ENCODE peak calls at places on chromosomes 2 and 18, in six cellular contexts. S is AG04450; V is cardiac muscle cell; Q is keratinocyte; X is CD4-positive, CD25-positive, alpha-beta regulatory T cell; M is HL-60. B is an unnamed sample.

GRCh38 chr2:55052087-55053061 is 2.1 kb upstream of the RTN4 start:
- DNase-seq in S (no peak), V (no peak), Q (no peak), X (no peak), M (no peak), B (no peak)

GRCh38 chr2:234286956-234287355 is 209.9 kb downstream of the ARL4C start:
- DNase-seq in S (no peak), V (no peak), Q (no peak), X (no peak), M (no peak), B (no peak)

GRCh38 chr2:138607746-138608145 is 106.2 kb downstream of the SPOPL start:
- DNase-seq in S (no peak), V (no peak), Q (no peak), X (no peak), M (no peak), B (no peak)

GRCh38 chr18:49018553-49018943 is 67.8 kb upstream of the SMAD7 start:
- DNase-seq in S (no peak), V (no peak), Q (no peak), X (no peak), M (no peak), B (no peak)

GRCh38 chr2:100780203-100781008 is 39.5 kb upstream of the NPAS2 start:
- DNase-seq in S (no peak), V (peak; percentile 76), Q (peak; percentile 57), X (no peak), M (peak; percentile 29), B (peak; percentile 71)

GRCh38 chr2:68318686-68319396 is 908 bp downstream of the CNRIP1 start:
- DNase-seq in S (no peak), V (peak; percentile 17), Q (no peak), X (no peak), M (no peak), B (no peak)

GRCh38 chr2:88919087-88919738 is 227.7 kb downstream of the RPIA start:
- DNase-seq in S (no peak), V (peak; percentile 59), Q (no peak), X (no peak), M (no peak), B (no peak)

GRCh38 chr18:76401496-76401895 is 93.5 kb downstream of the ZNF516 start:
- DNase-seq in S (no peak), V (no peak), Q (no peak), X (no peak), M (peak; percentile 74), B (no peak)

GRCh38 chr2:218046234-218046633 is 22.8 kb upstream of the RUFY4 start:
- DNase-seq in S (no peak), V (no peak), Q (no peak), X (no peak), M (peak; percentile 69), B (no peak)

GRCh38 chr2:43009448-43009847 is 217.0 kb downstream of the ZFP36L2 start:
- DNase-seq in S (no peak), V (no peak), Q (no peak), X (no peak), M (no peak), B (no peak)

GRCh38 chr2:109290887-109291675 is 162.1 kb downstream of the SH3RF3 start:
- DNase-seq in S (peak; percentile 24), V (no peak), Q (no peak), X (no peak), M (no peak), B (no peak)

GRCh38 chr2:76867854-76868253 is 654.3 kb downstream of the LRRTM4 start:
- DNase-seq in S (peak; percentile 13), V (peak; percentile 75), Q (no peak), X (no peak), M (no peak), B (peak; percentile 31)

GRCh38 chr2:233414777-233415570 is 60.7 kb downstream of the DGKD start:
- DNase-seq in S (no peak), V (no peak), Q (no peak), X (no peak), M (no peak), B (no peak)

GRCh38 chr18:6633370-6633769 is 96.1 kb upstream of the ARHGAP28 start:
- DNase-seq in S (no peak), V (no peak), Q (no peak), X (no peak), M (no peak), B (no peak)

GRCh38 chr2:209441541-209441940 is 17.7 kb downstream of the MAP2 start:
- DNase-seq in S (no peak), V (peak; percentile 70), Q (no peak), X (no peak), M (no peak), B (no peak)

GRCh38 chr18:11990541-11990940 is 9.2 kb downstream of the IMPA2 start:
- DNase-seq in S (no peak), V (no peak), Q (no peak), X (no peak), M (no peak), B (no peak)
- H3K27ac ChIP-seq in S (no peak overlapping the region), V (no peak overlapping the region), Q (no peak overlapping the region), X (no peak overlapping the region), M (no peak overlapping the region), B (no peak overlapping the region)

DNA sequence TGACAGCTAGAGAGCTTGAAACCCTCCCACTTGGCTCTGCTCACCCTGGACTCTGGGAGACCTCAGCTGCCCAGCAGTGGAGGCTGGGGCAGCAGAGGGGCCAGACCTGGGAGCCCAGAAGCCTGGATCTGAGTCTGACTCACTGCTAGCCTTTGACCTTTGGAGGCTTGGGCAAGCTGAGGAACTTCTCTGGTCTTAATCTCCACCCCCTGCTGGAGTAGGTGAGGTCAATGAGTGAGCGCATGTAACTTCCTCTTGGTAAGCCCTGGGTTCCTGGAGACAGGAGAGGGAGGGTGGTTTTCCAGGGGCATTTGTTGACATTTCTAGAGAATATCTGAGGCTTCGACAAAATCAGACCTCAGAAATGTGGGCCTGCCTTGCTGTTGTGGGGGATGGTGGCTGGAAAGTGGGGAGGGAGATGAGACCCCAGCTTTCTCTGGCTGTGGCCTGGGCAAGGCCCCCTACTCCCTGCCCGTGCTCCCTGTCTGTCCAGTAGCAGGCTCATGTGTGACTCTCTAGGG is 73.0 kb upstream of the YWHAQ start:
- DNase-seq in S (peak; percentile 62), V (peak; percentile 75), Q (no peak), X (no peak), M (peak; percentile 43), B (no peak)
- H3K27ac ChIP-seq in S (peak overlapping the region; percentile 52), V (no peak overlapping the region), Q (no peak overlapping the region), X (peak overlapping the region; percentile 51), M (no peak overlapping the region), B (peak overlapping the region; percentile 13)

GRCh38 chr2:70381821-70382220 is 80.0 kb upstream of the FAM136A start:
- DNase-seq in S (no peak), V (peak; percentile 29), Q (peak; percentile 95), X (no peak), M (no peak), B (peak; percentile 97)
- H3K27ac ChIP-seq in S (no peak overlapping the region), V (no peak overlapping the region), Q (peak overlapping the region; percentile 89), X (no peak overlapping the region), M (no peak overlapping the region), B (peak overlapping the region; percentile 100)

GRCh38 chr2:27428213-27428977 is at the start of gene NRBP1:
- DNase-seq in S (peak; percentile 68), V (peak; percentile 90), Q (no peak), X (peak; percentile 89), M (peak; percentile 80), B (no peak)

GRCh38 chr2:27427863-27428212 is 593 bp upstream of the NRBP1 start:
- DNase-seq in S (no peak), V (no peak), Q (no peak), X (no peak), M (no peak), B (no peak)

GRCh38 chr2:27435628-27436027 is 6.6 kb upstream of the KRTCAP3 start:
- DNase-seq in S (no peak), V (no peak), Q (no peak), X (no peak), M (no peak), B (no peak)

GRCh38 chr2:27428978-27429541 is 629 bp downstream of the NRBP1 start:
- DNase-seq in S (peak; percentile 55), V (peak; percentile 89), Q (no peak), X (no peak), M (peak; percentile 66), B (peak; percentile 33)

GRCh38 chr2:27431395-27431794 is 3.0 kb downstream of the NRBP1 start:
- DNase-seq in S (no peak), V (no peak), Q (no peak), X (no peak), M (no peak), B (peak; percentile 22)
- H3K27ac ChIP-seq in S (peak overlapping the region; percentile 21), V (no peak overlapping the region), Q (peak overlapping the region; percentile 47), X (peak overlapping the region; percentile 33), M (no peak overlapping the region), B (peak overlapping the region; percentile 94)

DNA sequence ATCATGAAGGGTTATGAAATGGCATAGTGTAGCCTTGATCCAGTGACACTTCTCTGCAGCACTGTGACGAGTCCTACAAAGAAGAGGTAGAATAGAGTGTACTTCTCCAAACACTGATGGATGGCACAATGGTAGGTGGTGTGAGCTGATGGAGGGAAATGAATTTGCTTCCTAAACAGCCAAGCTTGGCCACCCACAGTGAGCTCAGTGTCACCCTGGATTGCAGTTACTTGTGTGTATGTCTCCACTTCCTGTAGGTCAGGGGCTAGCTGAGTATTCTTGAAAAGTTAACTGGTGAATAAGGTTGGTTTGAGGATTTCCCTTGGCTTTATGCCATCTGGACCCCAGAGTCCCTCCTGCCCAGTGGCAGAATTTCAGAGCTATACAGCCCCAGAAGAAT is 75.9 kb downstream of the VSNL1 start:
- DNase-seq in S (no peak), V (no peak), Q (no peak), X (no peak), M (no peak), B (no peak)
- H3K27ac ChIP-seq in S (peak overlapping the region; percentile 21), V (no peak overlapping the region), Q (peak overlapping the region; percentile 68), X (no peak overlapping the region), M (no peak overlapping the region), B (peak overlapping the region; percentile 54)